ENCODE peak calls at places on chromosomes 12 and 14, in nine cellular contexts. M, N, I, R, Q, L, W, U and T are unnamed samples.

GRCh38 chr14:81676395-81676794 is 142.7 kb upstream of the SEL1L start:
- DNase-seq in M (no peak), N (no peak), I (no peak), R (no peak), Q (no peak), L (no peak), W (no peak), U (no peak), T (no peak)

GRCh38 chr12:24389394-24389793 is 439.9 kb upstream of the SOX5 start:
- DNase-seq in M (no peak), N (no peak), I (no peak), R (no peak), Q (no peak), L (no peak), W (no peak), U (no peak), T (no peak)

GRCh38 chr12:58757422-58757821 is 162.9 kb downstream of the LRIG3 start:
- DNase-seq in M (no peak), N (peak), I (no peak), R (peak), Q (peak), L (no peak), W (peak), U (peak), T (peak)

GRCh38 chr12:9103050-9103854 is 12.5 kb downstream of the A2M start:
- DNase-seq in M (no peak), N (no peak), I (no peak), R (no peak), Q (no peak), L (no peak), W (no peak), U (no peak), T (no peak)

GRCh38 chr12:124578854-124579253 is 11.4 kb upstream of the NCOR2 start:
- DNase-seq in M (no peak), N (no peak), I (no peak), R (no peak), Q (no peak), L (no peak), W (no peak), U (no peak), T (no peak)

GRCh38 chr12:591571-592505 is 71.4 kb downstream of the NINJ2 start:
- DNase-seq in M (peak), N (no peak), I (no peak), R (no peak), Q (no peak), L (peak), W (no peak), U (no peak), T (no peak)

GRCh38 chr14:104845033-104845666 is 19.9 kb upstream of the CEP170B start:
- DNase-seq in M (no peak), N (no peak), I (no peak), R (no peak), Q (no peak), L (no peak), W (no peak), U (no peak), T (no peak)

GRCh38 chr12:110244372-110244771 is 36.7 kb upstream of the ATP2A2 start:
- DNase-seq in M (no peak), N (no peak), I (no peak), R (no peak), Q (no peak), L (no peak), W (no peak), U (no peak), T (no peak)

GRCh38 chr12:5648692-5649338 is 216.9 kb downstream of the NTF3 start:
- DNase-seq in M (no peak), N (no peak), I (no peak), R (no peak), Q (peak), L (peak), W (peak), U (peak), T (no peak)

GRCh38 chr12:69935651-69936100 is 110.6 kb downstream of the MYRFL start:
- DNase-seq in M (no peak), N (no peak), I (no peak), R (no peak), Q (no peak), L (no peak), W (no peak), U (no peak), T (no peak)

GRCh38 chr14:104547310-104547997 is 32.1 kb upstream of the C14orf180 start:
- DNase-seq in M (no peak), N (no peak), I (no peak), R (no peak), Q (no peak), L (no peak), W (no peak), U (no peak), T (peak)

GRCh38 chr14:49895480-49895879 is 2.6 kb downstream of the ARF6 start:
- DNase-seq in M (no peak), N (no peak), I (no peak), R (no peak), Q (no peak), L (no peak), W (no peak), U (peak), T (no peak)

GRCh38 chr14:49897414-49897813 is 4.5 kb downstream of the ARF6 start:
- DNase-seq in M (no peak), N (no peak), I (no peak), R (no peak), Q (no peak), L (no peak), W (no peak), U (no peak), T (no peak)

GRCh38 chr14:49897965-49898364 is 5.1 kb downstream of the ARF6 start:
- DNase-seq in M (no peak), N (no peak), I (no peak), R (no peak), Q (no peak), L (no peak), W (no peak), U (peak), T (no peak)

GRCh38 chr14:49898485-49898884 is 5.6 kb downstream of the ARF6 start:
- DNase-seq in M (no peak), N (no peak), I (no peak), R (no peak), Q (no peak), L (no peak), W (no peak), U (no peak), T (no peak)

DNA sequence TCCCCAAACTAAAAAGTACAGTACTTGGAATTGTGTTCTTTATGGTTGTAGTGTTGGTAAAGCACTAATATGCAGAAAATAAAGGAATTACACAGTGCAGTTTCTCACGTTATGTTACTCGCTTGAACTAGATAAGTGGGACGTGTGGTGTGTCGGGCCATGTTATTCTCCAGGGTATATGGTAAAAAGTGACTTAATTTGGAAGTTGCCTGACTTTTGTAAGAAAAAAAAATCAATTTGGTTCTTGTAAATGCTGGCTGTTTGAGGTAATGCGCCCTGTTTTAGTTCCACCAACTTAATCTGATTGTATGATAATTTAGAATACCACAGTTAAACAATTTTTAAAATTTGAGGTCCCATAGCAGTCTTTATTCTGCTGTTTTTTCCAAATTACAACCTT is 4.1 kb downstream of the ARF6 start:
- DNase-seq in M (no peak), N (no peak), I (no peak), R (no peak), Q (no peak), L (no peak), W (no peak), U (no peak), T (no peak)
- H3K4me3 ChIP-seq in M (peak), N (peak), I (peak), R (peak), Q (peak), L (no peak), W (no peak), U (peak), T (peak)

GRCh38 chr14:95518045-95518751 is 1.7 kb upstream of the SYNE3 start:
- DNase-seq in M (no peak), N (no peak), I (no peak), R (peak), Q (peak), L (no peak), W (peak), U (no peak), T (peak)
- H3K4me3 ChIP-seq in M (no peak), N (no peak), I (peak), R (no peak), Q (no peak), L (no peak), W (peak), U (no peak), T (no peak)

GRCh38 chr14:23071975-23072539 is 14.7 kb upstream of the CDH24 start:
- DNase-seq in M (no peak), N (no peak), I (no peak), R (no peak), Q (no peak), L (no peak), W (no peak), U (peak), T (peak)
- H3K4me3 ChIP-seq in M (peak), N (no peak), I (no peak), R (peak), Q (no peak), L (no peak), W (no peak), U (peak), T (peak)

GRCh38 chr12:97713972-97714588 is 251.5 kb downstream of the RMST start:
- DNase-seq in M (no peak), N (no peak), I (no peak), R (no peak), Q (no peak), L (no peak), W (no peak), U (no peak), T (no peak)

GRCh38 chr12:97711392-97711791 is 248.8 kb downstream of the RMST start:
- DNase-seq in M (no peak), N (no peak), I (no peak), R (no peak), Q (no peak), L (no peak), W (no peak), U (no peak), T (no peak)

GRCh38 chr12:97716356-97716755 is 253.8 kb downstream of the RMST start:
- DNase-seq in M (no peak), N (no peak), I (no peak), R (no peak), Q (no peak), L (no peak), W (peak), U (peak), T (no peak)

GRCh38 chr12:97713217-97713616 is 250.6 kb downstream of the RMST start:
- DNase-seq in M (no peak), N (no peak), I (no peak), R (no peak), Q (no peak), L (no peak), W (no peak), U (no peak), T (no peak)
- H3K4me3 ChIP-seq in M (no peak), N (no peak), I (no peak), R (no peak), Q (no peak), L (no peak), W (no peak), U (no peak), T (no peak)

DNA sequence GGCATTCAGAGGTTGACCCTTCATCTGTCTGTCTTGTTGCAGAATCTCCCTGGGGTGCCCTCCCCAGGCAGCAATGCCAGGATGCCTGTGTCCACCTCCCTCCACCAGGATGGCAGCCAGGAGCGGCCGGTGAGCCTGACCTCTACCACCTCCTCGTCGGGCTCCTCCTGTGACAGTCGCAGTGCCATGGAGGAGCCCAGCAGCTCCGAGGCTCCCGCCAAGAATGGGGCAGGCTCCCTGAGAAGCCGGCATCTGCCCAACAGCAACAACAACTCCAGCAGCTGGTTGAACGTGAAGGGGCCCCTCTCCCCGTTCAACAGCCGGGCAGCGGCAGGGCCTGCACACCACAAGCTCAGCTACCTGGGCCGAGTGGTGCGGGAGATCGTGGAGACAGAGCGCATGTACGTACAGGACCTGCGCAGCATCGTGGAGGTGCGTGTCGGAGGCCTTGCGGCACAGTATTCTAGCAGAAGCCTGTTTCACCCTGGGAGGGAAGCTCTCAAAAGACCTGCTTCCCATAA is 23.4 kb downstream of the PLEKHG3 start:
- DNase-seq in M (peak), N (no peak), I (no peak), R (no peak), Q (no peak), L (no peak), W (no peak), U (no peak), T (peak)
- H3K4me3 ChIP-seq in M (no peak), N (no peak), I (no peak), R (no peak), Q (no peak), L (no peak), W (no peak), U (no peak), T (no peak)